ENCODE peak calls at places on chromosomes 4 and X, in ten cellular contexts. B is GM23248; M is IMR-90; E is NAMALWA; W is SW480; G is HCT116; K is NCI-H2081; Y is endothelial cell; F is effector CD4-positive, alpha-beta T cell; H is aorta. D is an unnamed sample.

GRCh38 chr4:1330761-1331590 is 16.0 kb upstream of the UVSSA start:
- DNase-seq in B (no peak), M (no peak), E (no peak), W (no peak), G (no peak), K (no peak), Y (no peak), F (peak), H (no peak), D (no peak)

GRCh38 chr4:8682296-8682695 is 89.7 kb downstream of the CPZ start:
- DNase-seq in B (no peak), M (no peak), E (no peak), W (no peak), G (no peak), K (no peak), Y (no peak), F (no peak), H (no peak), D (no peak)

GRCh38 chr4:825969-826330 is at the start of gene CPLX1:
- DNase-seq in B (peak), M (no peak), E (no peak), W (no peak), G (no peak), K (peak), Y (peak), F (no peak), H (no peak), D (peak)

GRCh38 chrX:154412468-154412867 is 1.1 kb downstream of the TAFAZZIN start:
- DNase-seq in B (peak), M (no peak), E (peak), W (no peak), G (no peak), K (no peak), Y (peak), F (no peak), H (no peak), D (no peak)

GRCh38 chr4:16085822-16086221 is 2.0 kb upstream of the PROM1 start:
- DNase-seq in B (no peak), M (no peak), E (no peak), W (no peak), G (no peak), K (no peak), Y (no peak), F (no peak), H (no peak), D (no peak)

GRCh38 chr4:31366041-31366440 is 645.9 kb downstream of the PCDH7 start:
- DNase-seq in B (peak), M (peak), E (no peak), W (no peak), G (no peak), K (no peak), Y (no peak), F (no peak), H (no peak), D (no peak)

GRCh38 chr4:156865391-156865790 is 106.2 kb downstream of the PDGFC start:
- DNase-seq in B (peak), M (peak), E (no peak), W (no peak), G (no peak), K (no peak), Y (no peak), F (no peak), H (no peak), D (no peak)

GRCh38 chr4:118026806-118027205 is 7.5 kb upstream of the NDST3 start:
- DNase-seq in B (no peak), M (no peak), E (no peak), W (no peak), G (no peak), K (no peak), Y (no peak), F (no peak), H (no peak), D (no peak)

GRCh38 chr4:35725131-35725530 is 519.2 kb downstream of the ARAP2 start:
- DNase-seq in B (no peak), M (no peak), E (peak), W (no peak), G (no peak), K (no peak), Y (no peak), F (no peak), H (no peak), D (no peak)

GRCh38 chrX:130171446-130172126 is at the start of gene RAB33A:
- DNase-seq in B (peak), M (no peak), E (no peak), W (no peak), G (no peak), K (no peak), Y (peak), F (peak), H (no peak), D (no peak)

GRCh38 chr4:20095805-20096541 is 155.7 kb upstream of the SLIT2 start:
- DNase-seq in B (peak), M (peak), E (no peak), W (no peak), G (no peak), K (no peak), Y (no peak), F (no peak), H (no peak), D (no peak)

GRCh38 chrX:49237060-49237459 is 1.8 kb downstream of the CCDC22 start:
- DNase-seq in B (no peak), M (no peak), E (no peak), W (no peak), G (no peak), K (no peak), Y (no peak), F (no peak), H (peak), D (no peak)

GRCh38 chrX:53004038-53004437 is 44.6 kb upstream of the GPR173 start:
- DNase-seq in B (no peak), M (no peak), E (no peak), W (no peak), G (no peak), K (no peak), Y (no peak), F (no peak), H (no peak), D (no peak)